ENCODE peak calls at places on chromosomes 6 and 20, in five cellular contexts. Y is globus pallidus; M is CD4-positive, alpha-beta T cell; K is activated T-cell treated with anti-CD3 and anti-CD28 coated beads for 48 hours; E is HuH-7. A is an unnamed sample.

GRCh38 chr20:39271205-39271604 is 309.1 kb downstream of the DHX35 start:
- DNase-seq in Y (no peak), M (no peak), K (no peak), E (no peak), A (no peak)

GRCh38 chr20:35040646-35041045 is 52.0 kb downstream of the TRPC4AP start:
- DNase-seq in Y (no peak), M (no peak), K (no peak), E (no peak), A (no peak)

GRCh38 chr6:163191704-163192537 is 222.6 kb upstream of the QKI start:
- DNase-seq in Y (peak), M (no peak), K (no peak), E (peak), A (no peak)

GRCh38 chr20:57043669-57044268 is 222.7 kb downstream of the BMP7 start:
- DNase-seq in Y (no peak), M (no peak), K (no peak), E (no peak), A (no peak)

GRCh38 chr6:100838011-100838410 is 43.1 kb downstream of the ASCC3 start:
- DNase-seq in Y (no peak), M (no peak), K (no peak), E (no peak), A (no peak)

GRCh38 chr6:25311251-25311910 is 32.2 kb downstream of the CARMIL1 start:
- DNase-seq in Y (no peak), M (no peak), K (no peak), E (no peak), A (no peak)

GRCh38 chr6:155103816-155104366 is 108.8 kb downstream of the TIAM2 start:
- DNase-seq in Y (no peak), M (no peak), K (no peak), E (no peak), A (no peak)

GRCh38 chr6:77543601-77544000 is 80.3 kb upstream of the HTR1B start:
- DNase-seq in Y (no peak), M (no peak), K (no peak), E (no peak), A (no peak)

GRCh38 chr20:37833172-37833915 is 69.6 kb upstream of the VSTM2L start:
- DNase-seq in Y (no peak), M (no peak), K (no peak), E (no peak), A (no peak)

GRCh38 chr6:137341721-137342195 is 122.6 kb upstream of the IFNGR1 start:
- DNase-seq in Y (peak), M (peak), K (no peak), E (no peak), A (no peak)

GRCh38 chr20:43727980-43728590 is 1.3 kb upstream of the GTSF1L start:
- DNase-seq in Y (no peak), M (no peak), K (no peak), E (no peak), A (no peak)